ENCODE peak calls at places on chromosome 9, in eight cellular contexts. T, Z, Q, A, K, L, D and Y are unnamed samples.

GRCh38 chr9:87213948-87214347 is 266.6 kb upstream of the GAS1 start:
- DNase-seq in T (peak; percentile 44), Z (no peak), Q (no peak), A (no peak), K (no peak), L (peak; percentile 77), D (no peak), Y (no peak)

GRCh38 chr9:89903076-89903475 is 298.3 kb downstream of the GADD45G start:
- DNase-seq in T (no peak), Z (no peak), Q (no peak), A (no peak), K (no peak), L (no peak), D (no peak), Y (no peak)

GRCh38 chr9:116219686-116220085 is 66.1 kb downstream of the PAPPA start:
- DNase-seq in T (no peak), Z (no peak), Q (no peak), A (no peak), K (no peak), L (no peak), D (no peak), Y (no peak)

GRCh38 chr9:109821711-109822110 is 41.7 kb downstream of the PALM2AKAP2 start:
- DNase-seq in T (no peak), Z (no peak), Q (no peak), A (no peak), K (no peak), L (no peak), D (no peak), Y (no peak)

GRCh38 chr9:32291370-32291769 is 93.1 kb upstream of the ACO1 start:
- DNase-seq in T (no peak), Z (no peak), Q (no peak), A (no peak), K (no peak), L (no peak), D (no peak), Y (no peak)

GRCh38 chr9:15373201-15373530 is 49.5 kb upstream of the SNAPC3 start:
- DNase-seq in T (peak; percentile 92), Z (no peak), Q (no peak), A (peak; percentile 52), K (no peak), L (peak; percentile 31), D (no peak), Y (no peak)

GRCh38 chr9:124574944-124575343 is 67.7 kb upstream of the NR5A1 start:
- DNase-seq in T (peak; percentile 96), Z (no peak), Q (no peak), A (no peak), K (no peak), L (peak; percentile 95), D (no peak), Y (peak; percentile 68)

GRCh38 chr9:87707805-87708500 is 18.0 kb upstream of the CTSL start:
- DNase-seq in T (no peak), Z (no peak), Q (no peak), A (no peak), K (no peak), L (no peak), D (no peak), Y (no peak)

GRCh38 chr9:36946653-36947052 is 87.4 kb downstream of the PAX5 start:
- DNase-seq in T (no peak), Z (no peak), Q (no peak), A (peak; percentile 61), K (no peak), L (peak; percentile 21), D (no peak), Y (no peak)

GRCh38 chr9:89435315-89435823 is 62.5 kb downstream of the SEMA4D start:
- DNase-seq in T (no peak), Z (peak; percentile 18), Q (no peak), A (no peak), K (peak; percentile 95), L (no peak), D (peak; percentile 92), Y (no peak)

GRCh38 chr9:122810306-122810946 is 10.5 kb downstream of the OR1K1 start:
- DNase-seq in T (peak; percentile 82), Z (peak; percentile 86), Q (peak; percentile 50), A (peak; percentile 84), K (no peak), L (peak; percentile 79), D (peak; percentile 80), Y (peak; percentile 47)

GRCh38 chr9:89996717-89997116 is 391.9 kb downstream of the GADD45G start:
- DNase-seq in T (no peak), Z (no peak), Q (no peak), A (no peak), K (no peak), L (peak; percentile 8), D (peak; percentile 54), Y (no peak)

GRCh38 chr9:121651014-121651294 is 480 bp upstream of the DAB2IP start:
- DNase-seq in T (no peak), Z (no peak), Q (no peak), A (no peak), K (no peak), L (no peak), D (no peak), Y (no peak)

GRCh38 chr9:36148652-36149051 is 12.1 kb downstream of the GLIPR2 start:
- DNase-seq in T (peak; percentile 99), Z (no peak), Q (peak; percentile 44), A (peak; percentile 98), K (peak; percentile 94), L (peak; percentile 96), D (peak; percentile 95), Y (no peak)

GRCh38 chr9:12798066-12798770 is 23.4 kb downstream of the LURAP1L start:
- DNase-seq in T (no peak), Z (no peak), Q (no peak), A (no peak), K (no peak), L (peak; percentile 70), D (no peak), Y (no peak)

GRCh38 chr9:117796681-117797080 is 92.5 kb downstream of the TLR4 start:
- DNase-seq in T (peak; percentile 22), Z (no peak), Q (no peak), A (peak; percentile 47), K (no peak), L (peak; percentile 78), D (no peak), Y (no peak)

GRCh38 chr9:2709645-2710101 is 7.6 kb upstream of the KCNV2 start:
- DNase-seq in T (no peak), Z (no peak), Q (no peak), A (no peak), K (no peak), L (peak; percentile 12), D (no peak), Y (no peak)

GRCh38 chr9:129204840-129205239 is 26.8 kb upstream of the IER5L start:
- DNase-seq in T (no peak), Z (no peak), Q (no peak), A (no peak), K (no peak), L (no peak), D (no peak), Y (no peak)

GRCh38 chr9:97564291-97565175 is 63.1 kb downstream of the TMOD1 start:
- DNase-seq in T (peak; percentile 65), Z (no peak), Q (no peak), A (peak; percentile 52), K (no peak), L (peak; percentile 71), D (peak; percentile 21), Y (no peak)

GRCh38 chr9:71830131-71830530 is 61.8 kb upstream of the CEMIP2 start:
- DNase-seq in T (no peak), Z (no peak), Q (no peak), A (no peak), K (no peak), L (no peak), D (no peak), Y (no peak)

GRCh38 chr9:105157178-105157583 is 87.3 kb upstream of the SLC44A1 start:
- DNase-seq in T (peak; percentile 86), Z (no peak), Q (no peak), A (peak; percentile 88), K (peak; percentile 62), L (peak; percentile 84), D (peak; percentile 61), Y (no peak)

GRCh38 chr9:128912270-128912853 is 8.4 kb upstream of the PHYHD1 start:
- DNase-seq in T (peak; percentile 70), Z (no peak), Q (no peak), A (peak; percentile 68), K (no peak), L (peak; percentile 90), D (no peak), Y (no peak)

GRCh38 chr9:40907657-40908624 is 220.5 kb downstream of the FOXD4L6 start:
- DNase-seq in T (no peak), Z (no peak), Q (no peak), A (no peak), K (no peak), L (no peak), D (no peak), Y (no peak)
- H3K9me3 ChIP-seq in T (peaks cover 93% of the 10 kb centered on the region), Z (no peaks in the 10 kb centered on the region), Q (peaks cover 56% of the 10 kb centered on the region), A (peaks cover 32% of the 10 kb centered on the region), K (peaks cover 99% of the 10 kb centered on the region), L (peaks cover 8% of the 10 kb centered on the region), D (peaks cover 100% of the 10 kb centered on the region), Y (no peaks in the 10 kb centered on the region)

GRCh38 chr9:24801344-24801743 is 255.6 kb upstream of the IZUMO3 start:
- DNase-seq in T (no peak), Z (no peak), Q (no peak), A (no peak), K (no peak), L (no peak), D (no peak), Y (no peak)
- H3K9me3 ChIP-seq in T (no peaks in the 10 kb centered on the region), Z (no peaks in the 10 kb centered on the region), Q (no peaks in the 10 kb centered on the region), A (no peaks in the 10 kb centered on the region), K (no peaks in the 10 kb centered on the region), L (no peaks in the 10 kb centered on the region), D (no peaks in the 10 kb centered on the region), Y (no peaks in the 10 kb centered on the region)

GRCh38 chr9:8486095-8486494 is 686.5 kb upstream of the DMAC1 start:
- DNase-seq in T (peak; percentile 55), Z (no peak), Q (no peak), A (peak; percentile 58), K (no peak), L (no peak), D (peak; percentile 27), Y (no peak)

GRCh38 chr9:8489845-8490244 is 690.3 kb upstream of the DMAC1 start:
- DNase-seq in T (no peak), Z (no peak), Q (no peak), A (no peak), K (no peak), L (no peak), D (no peak), Y (no peak)

GRCh38 chr9:8492679-8493078 is 693.1 kb upstream of the DMAC1 start:
- DNase-seq in T (no peak), Z (no peak), Q (no peak), A (no peak), K (no peak), L (no peak), D (no peak), Y (no peak)

DNA sequence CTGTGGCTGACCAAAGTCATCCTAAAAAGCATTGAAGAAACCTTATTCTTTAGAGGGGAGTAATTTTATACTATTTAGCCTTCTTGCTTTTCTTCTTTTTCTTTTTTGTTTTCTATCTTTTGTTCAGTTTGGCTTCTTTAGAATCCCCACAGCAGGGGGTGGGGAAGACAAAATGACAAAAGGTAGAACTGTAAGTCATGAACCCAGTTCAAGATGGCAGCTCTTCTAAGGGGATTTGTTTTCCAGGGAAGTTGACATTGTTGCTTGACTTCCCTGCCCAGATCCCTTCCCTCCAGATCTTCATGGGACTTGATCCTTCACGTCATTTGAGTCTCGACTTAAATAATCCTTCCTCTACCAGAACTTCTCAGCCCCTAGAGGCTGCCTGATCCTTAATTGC is 692.5 kb upstream of the DMAC1 start:
- DNase-seq in T (no peak), Z (peak; percentile 30), Q (no peak), A (no peak), K (no peak), L (no peak), D (no peak), Y (no peak)
- H3K9me3 ChIP-seq in T (no peaks in the 10 kb centered on the region), Z (peaks cover 11% of the 10 kb centered on the region), Q (no peaks in the 10 kb centered on the region), A (no peaks in the 10 kb centered on the region), K (no peaks in the 10 kb centered on the region), L (no peaks in the 10 kb centered on the region), D (no peaks in the 10 kb centered on the region), Y (no peaks in the 10 kb centered on the region)

GRCh38 chr9:10488937-10489336 is 123.9 kb downstream of the PTPRD start:
- DNase-seq in T (no peak), Z (no peak), Q (no peak), A (no peak), K (no peak), L (no peak), D (no peak), Y (no peak)
- H3K9me3 ChIP-seq in T (peaks cover 25% of the 10 kb centered on the region), Z (no peaks in the 10 kb centered on the region), Q (no peaks in the 10 kb centered on the region), A (no peaks in the 10 kb centered on the region), K (peaks cover 13% of the 10 kb centered on the region), L (no peaks in the 10 kb centered on the region), D (no peaks in the 10 kb centered on the region), Y (no peaks in the 10 kb centered on the region)